ENCODE peak calls at places on chromosomes 3 and 15, in six cellular contexts. One of them, this sample, is unnamed.

GRCh38 chr3:107218864-107219269 is 158.4 kb upstream of the CCDC54 start:
- DNase-seq in PC-3: no peak
- DNase-seq in tibial nerve: no peak
- DNase-seq in effector memory CD4-positive, alpha-beta T cell: no peak
- DNase-seq in tibial artery: no peak
- DNase-seq in RWPE1: no peak
- DNase-seq in this sample: no peak

GRCh38 chr15:89472785-89473256 is 23.6 kb downstream of the RHCG start:
- DNase-seq in PC-3: peak; percentile 75
- DNase-seq in tibial nerve: no peak
- DNase-seq in effector memory CD4-positive, alpha-beta T cell: no peak
- DNase-seq in tibial artery: no peak
- DNase-seq in RWPE1: peak; percentile 67
- DNase-seq in this sample: peak; percentile 42

GRCh38 chr3:8486945-8487344 is 14.7 kb upstream of the LMCD1 start:
- DNase-seq in PC-3: no peak
- DNase-seq in tibial nerve: no peak
- DNase-seq in effector memory CD4-positive, alpha-beta T cell: no peak
- DNase-seq in tibial artery: no peak
- DNase-seq in RWPE1: no peak
- DNase-seq in this sample: no peak

GRCh38 chr3:167787440-167787839 is 51.9 kb downstream of the SERPINI1 start:
- DNase-seq in PC-3: no peak
- DNase-seq in tibial nerve: no peak
- DNase-seq in effector memory CD4-positive, alpha-beta T cell: no peak
- DNase-seq in tibial artery: no peak
- DNase-seq in RWPE1: no peak
- DNase-seq in this sample: no peak

GRCh38 chr3:124916837-124917409 is 17.6 kb downstream of the MUC13 start:
- DNase-seq in PC-3: no peak
- DNase-seq in tibial nerve: no peak
- DNase-seq in effector memory CD4-positive, alpha-beta T cell: no peak
- DNase-seq in tibial artery: peak; percentile 51
- DNase-seq in RWPE1: no peak
- DNase-seq in this sample: no peak

GRCh38 chr3:12865271-12865670 is 23.9 kb upstream of the RPL32 start:
- DNase-seq in PC-3: no peak
- DNase-seq in tibial nerve: no peak
- DNase-seq in effector memory CD4-positive, alpha-beta T cell: no peak
- DNase-seq in tibial artery: no peak
- DNase-seq in RWPE1: no peak
- DNase-seq in this sample: no peak

GRCh38 chr3:136428167-136428566 is 178.0 kb downstream of the PCCB start:
- DNase-seq in PC-3: no peak
- DNase-seq in tibial nerve: no peak
- DNase-seq in effector memory CD4-positive, alpha-beta T cell: no peak
- DNase-seq in tibial artery: no peak
- DNase-seq in RWPE1: no peak
- DNase-seq in this sample: no peak

GRCh38 chr3:150825916-150826377 is 63.0 kb upstream of the SIAH2 start:
- DNase-seq in PC-3: no peak
- DNase-seq in tibial nerve: no peak
- DNase-seq in effector memory CD4-positive, alpha-beta T cell: no peak
- DNase-seq in tibial artery: no peak
- DNase-seq in RWPE1: no peak
- DNase-seq in this sample: no peak

GRCh38 chr15:67050522-67051087 is 14.8 kb upstream of the SMAD3 start:
- DNase-seq in PC-3: no peak
- DNase-seq in tibial nerve: no peak
- DNase-seq in effector memory CD4-positive, alpha-beta T cell: no peak
- DNase-seq in tibial artery: no peak
- DNase-seq in RWPE1: no peak
- DNase-seq in this sample: no peak

GRCh38 chr15:80288131-80288530 is 36.1 kb upstream of the CTXND1 start:
- DNase-seq in PC-3: no peak
- DNase-seq in tibial nerve: no peak
- DNase-seq in effector memory CD4-positive, alpha-beta T cell: no peak
- DNase-seq in tibial artery: no peak
- DNase-seq in RWPE1: no peak
- DNase-seq in this sample: no peak

GRCh38 chr15:23566070-23567050 is 886 bp downstream of the MKRN3 start:
- DNase-seq in PC-3: peak; percentile 68
- DNase-seq in tibial nerve: no peak
- DNase-seq in effector memory CD4-positive, alpha-beta T cell: peak; percentile 19
- DNase-seq in tibial artery: no peak
- DNase-seq in RWPE1: no peak
- DNase-seq in this sample: no peak

DNA sequence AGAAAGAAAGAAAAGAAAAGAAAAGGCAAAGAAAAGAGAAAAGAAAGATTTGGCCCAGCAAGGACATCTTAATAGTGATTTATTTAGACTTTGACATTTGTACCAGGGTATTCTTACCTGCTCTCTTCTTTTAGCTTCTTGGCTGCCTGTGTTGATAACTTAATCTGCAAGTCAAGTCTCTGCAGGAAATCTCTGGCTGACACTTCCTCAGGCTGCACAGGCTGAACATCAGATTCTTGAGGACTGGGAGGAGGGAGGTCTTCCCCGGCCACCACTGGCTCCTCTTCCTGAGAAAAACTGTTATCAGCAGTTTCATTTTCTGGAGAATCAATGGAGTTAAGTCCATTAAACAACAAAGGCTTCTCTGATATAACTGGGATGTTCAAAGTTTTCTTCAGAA is 12.8 kb downstream of the LYSMD2 start:
- DNase-seq in PC-3: no peak
- DNase-seq in tibial nerve: no peak
- DNase-seq in effector memory CD4-positive, alpha-beta T cell: no peak
- DNase-seq in tibial artery: no peak
- DNase-seq in RWPE1: no peak
- DNase-seq in this sample: no peak
- H3K27ac ChIP-seq in PC-3: no peak overlapping the region
- H3K27ac ChIP-seq in tibial nerve: no peak overlapping the region
- H3K27ac ChIP-seq in effector memory CD4-positive, alpha-beta T cell: no peak overlapping the region
- H3K27ac ChIP-seq in tibial artery: no peak overlapping the region
- H3K27ac ChIP-seq in RWPE1: no peak overlapping the region
- H3K27ac ChIP-seq in this sample: no peak overlapping the region

GRCh38 chr15:57476533-57476975 is 100.2 kb downstream of the CGNL1 start:
- DNase-seq in PC-3: no peak
- DNase-seq in tibial nerve: no peak
- DNase-seq in effector memory CD4-positive, alpha-beta T cell: no peak
- DNase-seq in tibial artery: no peak
- DNase-seq in RWPE1: no peak
- DNase-seq in this sample: peak; percentile 43
- H3K27ac ChIP-seq in PC-3: no peak overlapping the region
- H3K27ac ChIP-seq in tibial nerve: peak overlapping the region; percentile 49
- H3K27ac ChIP-seq in effector memory CD4-positive, alpha-beta T cell: no peak overlapping the region
- H3K27ac ChIP-seq in tibial artery: no peak overlapping the region
- H3K27ac ChIP-seq in RWPE1: no peak overlapping the region
- H3K27ac ChIP-seq in this sample: no peak overlapping the region

DNA sequence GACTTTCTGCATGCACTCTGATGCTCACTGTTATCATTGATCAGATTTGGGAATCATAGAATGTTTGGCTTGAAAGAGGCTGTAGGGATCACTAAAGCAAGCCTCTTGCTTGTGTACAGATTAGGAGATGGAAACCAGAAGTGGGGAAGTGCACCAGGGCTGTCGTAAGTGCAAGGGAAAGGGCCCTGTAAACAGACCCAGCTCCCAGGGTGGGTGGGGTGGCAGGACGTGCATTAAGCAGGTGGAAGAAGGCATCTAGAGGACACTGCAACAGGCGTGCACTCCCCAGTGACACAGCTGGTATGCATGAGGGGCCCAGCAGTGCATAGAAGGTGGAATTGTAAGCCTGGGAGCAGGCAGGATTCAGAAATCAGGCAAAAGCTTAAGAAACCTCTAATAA is 58.0 kb upstream of the SLC7A14 start:
- DNase-seq in PC-3: no peak
- DNase-seq in tibial nerve: no peak
- DNase-seq in effector memory CD4-positive, alpha-beta T cell: no peak
- DNase-seq in tibial artery: no peak
- DNase-seq in RWPE1: no peak
- DNase-seq in this sample: no peak
- H3K27ac ChIP-seq in PC-3: no peak overlapping the region
- H3K27ac ChIP-seq in tibial nerve: no peak overlapping the region
- H3K27ac ChIP-seq in effector memory CD4-positive, alpha-beta T cell: no peak overlapping the region
- H3K27ac ChIP-seq in tibial artery: no peak overlapping the region
- H3K27ac ChIP-seq in RWPE1: no peak overlapping the region
- H3K27ac ChIP-seq in this sample: no peak overlapping the region

GRCh38 chr3:42134867-42135464 is 43.8 kb downstream of the TRAK1 start:
- DNase-seq in PC-3: no peak
- DNase-seq in tibial nerve: no peak
- DNase-seq in effector memory CD4-positive, alpha-beta T cell: no peak
- DNase-seq in tibial artery: no peak
- DNase-seq in RWPE1: no peak
- DNase-seq in this sample: no peak
- H3K27ac ChIP-seq in PC-3: no peak overlapping the region
- H3K27ac ChIP-seq in tibial nerve: no peak overlapping the region
- H3K27ac ChIP-seq in effector memory CD4-positive, alpha-beta T cell: no peak overlapping the region
- H3K27ac ChIP-seq in tibial artery: no peak overlapping the region
- H3K27ac ChIP-seq in RWPE1: no peak overlapping the region
- H3K27ac ChIP-seq in this sample: no peak overlapping the region

GRCh38 chr3:55609230-55610100 is 122.4 kb upstream of the WNT5A start:
- DNase-seq in PC-3: peak; percentile 42
- DNase-seq in tibial nerve: no peak
- DNase-seq in effector memory CD4-positive, alpha-beta T cell: no peak
- DNase-seq in tibial artery: no peak
- DNase-seq in RWPE1: no peak
- DNase-seq in this sample: no peak

GRCh38 chr3:55607844-55608243 is 120.7 kb upstream of the WNT5A start:
- DNase-seq in PC-3: no peak
- DNase-seq in tibial nerve: no peak
- DNase-seq in effector memory CD4-positive, alpha-beta T cell: no peak
- DNase-seq in tibial artery: no peak
- DNase-seq in RWPE1: no peak
- DNase-seq in this sample: no peak

GRCh38 chr3:55607175-55607574 is 120.1 kb upstream of the WNT5A start:
- DNase-seq in PC-3: no peak
- DNase-seq in tibial nerve: no peak
- DNase-seq in effector memory CD4-positive, alpha-beta T cell: no peak
- DNase-seq in tibial artery: no peak
- DNase-seq in RWPE1: no peak
- DNase-seq in this sample: no peak

GRCh38 chr3:55605837-55606236 is 118.7 kb upstream of the WNT5A start:
- DNase-seq in PC-3: no peak
- DNase-seq in tibial nerve: no peak
- DNase-seq in effector memory CD4-positive, alpha-beta T cell: no peak
- DNase-seq in tibial artery: no peak
- DNase-seq in RWPE1: no peak
- DNase-seq in this sample: no peak

GRCh38 chr3:55608266-55608937 is 121.3 kb upstream of the WNT5A start:
- DNase-seq in PC-3: no peak
- DNase-seq in tibial nerve: no peak
- DNase-seq in effector memory CD4-positive, alpha-beta T cell: no peak
- DNase-seq in tibial artery: no peak
- DNase-seq in RWPE1: no peak
- DNase-seq in this sample: no peak
- H3K27ac ChIP-seq in PC-3: no peak overlapping the region
- H3K27ac ChIP-seq in tibial nerve: no peak overlapping the region
- H3K27ac ChIP-seq in effector memory CD4-positive, alpha-beta T cell: no peak overlapping the region
- H3K27ac ChIP-seq in tibial artery: no peak overlapping the region
- H3K27ac ChIP-seq in RWPE1: no peak overlapping the region
- H3K27ac ChIP-seq in this sample: no peak overlapping the region

GRCh38 chr3:190172751-190173150 is 52.1 kb upstream of the P3H2 start:
- DNase-seq in PC-3: peak; percentile 32
- DNase-seq in tibial nerve: no peak
- DNase-seq in effector memory CD4-positive, alpha-beta T cell: no peak
- DNase-seq in tibial artery: no peak
- DNase-seq in RWPE1: peak; percentile 16
- DNase-seq in this sample: no peak
- H3K27ac ChIP-seq in PC-3: no peak overlapping the region
- H3K27ac ChIP-seq in tibial nerve: no peak overlapping the region
- H3K27ac ChIP-seq in effector memory CD4-positive, alpha-beta T cell: no peak overlapping the region
- H3K27ac ChIP-seq in tibial artery: no peak overlapping the region
- H3K27ac ChIP-seq in RWPE1: no peak overlapping the region
- H3K27ac ChIP-seq in this sample: no peak overlapping the region

GRCh38 chr3:20007960-20008359 is 4.1 kb downstream of the PP2D1 start:
- DNase-seq in PC-3: no peak
- DNase-seq in tibial nerve: no peak
- DNase-seq in effector memory CD4-positive, alpha-beta T cell: no peak
- DNase-seq in tibial artery: no peak
- DNase-seq in RWPE1: no peak
- DNase-seq in this sample: no peak

GRCh38 chr3:20008646-20009045 is 3.4 kb downstream of the PP2D1 start:
- DNase-seq in PC-3: no peak
- DNase-seq in tibial nerve: no peak
- DNase-seq in effector memory CD4-positive, alpha-beta T cell: no peak
- DNase-seq in tibial artery: no peak
- DNase-seq in RWPE1: no peak
- DNase-seq in this sample: no peak

GRCh38 chr3:20015525-20015924 is 3.5 kb upstream of the PP2D1 start:
- DNase-seq in PC-3: no peak
- DNase-seq in tibial nerve: no peak
- DNase-seq in effector memory CD4-positive, alpha-beta T cell: no peak
- DNase-seq in tibial artery: no peak
- DNase-seq in RWPE1: no peak
- DNase-seq in this sample: no peak

GRCh38 chr3:20012164-20012563 is at the start of gene PP2D1:
- DNase-seq in PC-3: no peak
- DNase-seq in tibial nerve: no peak
- DNase-seq in effector memory CD4-positive, alpha-beta T cell: no peak
- DNase-seq in tibial artery: no peak
- DNase-seq in RWPE1: no peak
- DNase-seq in this sample: no peak

DNA sequence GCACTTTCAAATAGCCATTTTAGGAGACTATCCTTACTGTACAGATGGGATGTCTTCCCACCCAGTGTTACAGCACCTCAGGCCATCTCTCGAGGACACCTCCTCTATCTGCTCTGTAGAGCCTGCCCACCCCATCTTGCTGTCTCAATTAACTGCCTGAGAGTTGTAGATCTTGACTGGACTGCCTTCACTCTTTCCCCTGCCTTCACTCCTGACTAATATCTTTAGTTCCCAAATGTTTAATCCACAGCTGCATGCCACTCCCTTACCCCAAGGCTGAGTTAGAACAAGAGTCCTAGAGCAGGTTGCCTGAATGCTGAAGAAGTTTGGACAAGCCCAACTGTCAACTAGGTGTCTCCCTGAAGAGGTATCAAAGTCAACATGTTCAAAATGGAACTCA is 1.3 kb upstream of the PP2D1 start:
- DNase-seq in PC-3: no peak
- DNase-seq in tibial nerve: no peak
- DNase-seq in effector memory CD4-positive, alpha-beta T cell: no peak
- DNase-seq in tibial artery: no peak
- DNase-seq in RWPE1: no peak
- DNase-seq in this sample: no peak
- H3K27ac ChIP-seq in PC-3: no peak overlapping the region
- H3K27ac ChIP-seq in tibial nerve: no peak overlapping the region
- H3K27ac ChIP-seq in effector memory CD4-positive, alpha-beta T cell: no peak overlapping the region
- H3K27ac ChIP-seq in tibial artery: no peak overlapping the region
- H3K27ac ChIP-seq in RWPE1: no peak overlapping the region
- H3K27ac ChIP-seq in this sample: no peak overlapping the region

GRCh38 chr15:25544076-25544475 is 105.3 kb upstream of the UBE3A start:
- DNase-seq in PC-3: no peak
- DNase-seq in tibial nerve: no peak
- DNase-seq in effector memory CD4-positive, alpha-beta T cell: no peak
- DNase-seq in tibial artery: no peak
- DNase-seq in RWPE1: no peak
- DNase-seq in this sample: no peak
- H3K27ac ChIP-seq in PC-3: no peak overlapping the region
- H3K27ac ChIP-seq in tibial nerve: no peak overlapping the region
- H3K27ac ChIP-seq in effector memory CD4-positive, alpha-beta T cell: no peak overlapping the region
- H3K27ac ChIP-seq in tibial artery: peak overlapping the region; percentile 6
- H3K27ac ChIP-seq in RWPE1: no peak overlapping the region
- H3K27ac ChIP-seq in this sample: no peak overlapping the region